ENCODE peak calls at places on chromosomes 12 and 14, in nine cellular contexts. One of them, this sample, is unnamed.
A peak's percentile ranks its signal among the peaks of the same experiment; 100 is the strongest.

GRCh38 chr12:123853401-123854070 is 91.4 kb downstream of the DNAH10 start:
- DNase-seq in lower leg skin: no peak
- DNase-seq in CD8-positive, alpha-beta memory T cell: no peak
- DNase-seq in substantia nigra: no peak
- DNase-seq in stromal cell of bone marrow: no peak
- DNase-seq in HL-60: no peak
- DNase-seq in NAMALWA: no peak
- DNase-seq in stimulated activated CD8-positive, alpha-beta memory T cell treated with anti-CD3 and anti-CD28 coated beads, Interleukin-15, amount 100 ng/mL, for 24 hours: no peak
- DNase-seq in H7: no peak
- DNase-seq in this sample: no peak

GRCh38 chr14:84859116-84859515 is 670.8 kb upstream of the FLRT2 start:
- DNase-seq in CD8-positive, alpha-beta memory T cell: no peak
- DNase-seq in stimulated activated CD8-positive, alpha-beta memory T cell treated with anti-CD3 and anti-CD28 coated beads, Interleukin-15, amount 100 ng/mL, for 24 hours: no peak
- DNase-seq in H7: no peak
- DNase-seq in HL-60: no peak
- DNase-seq in stromal cell of bone marrow: no peak
- DNase-seq in lower leg skin: no peak
- DNase-seq in NAMALWA: no peak
- DNase-seq in substantia nigra: no peak
- DNase-seq in this sample: no peak

GRCh38 chr14:91149462-91149861 is 35.6 kb downstream of the DGLUCY start:
- DNase-seq in CD8-positive, alpha-beta memory T cell: no peak
- DNase-seq in stromal cell of bone marrow: peak; percentile 99
- DNase-seq in H7: no peak
- DNase-seq in NAMALWA: no peak
- DNase-seq in substantia nigra: no peak
- DNase-seq in HL-60: no peak
- DNase-seq in lower leg skin: peak; percentile 63
- DNase-seq in stimulated activated CD8-positive, alpha-beta memory T cell treated with anti-CD3 and anti-CD28 coated beads, Interleukin-15, amount 100 ng/mL, for 24 hours: no peak
- DNase-seq in this sample: no peak

GRCh38 chr14:104184911-104185499 is 46.6 kb downstream of the KIF26A start:
- DNase-seq in stromal cell of bone marrow: no peak
- DNase-seq in lower leg skin: no peak
- DNase-seq in CD8-positive, alpha-beta memory T cell: no peak
- DNase-seq in NAMALWA: no peak
- DNase-seq in stimulated activated CD8-positive, alpha-beta memory T cell treated with anti-CD3 and anti-CD28 coated beads, Interleukin-15, amount 100 ng/mL, for 24 hours: no peak
- DNase-seq in H7: peak; percentile 79
- DNase-seq in substantia nigra: no peak
- DNase-seq in HL-60: no peak
- DNase-seq in this sample: no peak

GRCh38 chr14:63603749-63604277 is 37.9 kb downstream of the WDR89 start:
- DNase-seq in stromal cell of bone marrow: no peak
- DNase-seq in stimulated activated CD8-positive, alpha-beta memory T cell treated with anti-CD3 and anti-CD28 coated beads, Interleukin-15, amount 100 ng/mL, for 24 hours: no peak
- DNase-seq in NAMALWA: peak; percentile 1
- DNase-seq in lower leg skin: no peak
- DNase-seq in CD8-positive, alpha-beta memory T cell: no peak
- DNase-seq in substantia nigra: no peak
- DNase-seq in H7: no peak
- DNase-seq in HL-60: no peak
- DNase-seq in this sample: no peak

GRCh38 chr14:104794641-104795467 is 694 bp downstream of the AKT1 start:
- DNase-seq in substantia nigra: no peak
- DNase-seq in H7: peak; percentile 89
- DNase-seq in HL-60: no peak
- DNase-seq in stromal cell of bone marrow: no peak
- DNase-seq in NAMALWA: no peak
- DNase-seq in CD8-positive, alpha-beta memory T cell: no peak
- DNase-seq in lower leg skin: no peak
- DNase-seq in stimulated activated CD8-positive, alpha-beta memory T cell treated with anti-CD3 and anti-CD28 coated beads, Interleukin-15, amount 100 ng/mL, for 24 hours: no peak
- DNase-seq in this sample: no peak

GRCh38 chr12:96094201-96094600 is 58.8 kb upstream of the LTA4H start:
- DNase-seq in substantia nigra: no peak
- DNase-seq in stromal cell of bone marrow: no peak
- DNase-seq in H7: peak; percentile 50
- DNase-seq in lower leg skin: peak; percentile 18
- DNase-seq in CD8-positive, alpha-beta memory T cell: no peak
- DNase-seq in stimulated activated CD8-positive, alpha-beta memory T cell treated with anti-CD3 and anti-CD28 coated beads, Interleukin-15, amount 100 ng/mL, for 24 hours: no peak
- DNase-seq in HL-60: peak; percentile 36
- DNase-seq in NAMALWA: no peak
- DNase-seq in this sample: no peak

GRCh38 chr14:58098507-58098906 is 53.5 kb downstream of the ARMH4 start:
- DNase-seq in substantia nigra: no peak
- DNase-seq in lower leg skin: no peak
- DNase-seq in stromal cell of bone marrow: no peak
- DNase-seq in stimulated activated CD8-positive, alpha-beta memory T cell treated with anti-CD3 and anti-CD28 coated beads, Interleukin-15, amount 100 ng/mL, for 24 hours: no peak
- DNase-seq in CD8-positive, alpha-beta memory T cell: no peak
- DNase-seq in NAMALWA: no peak
- DNase-seq in H7: peak; percentile 17
- DNase-seq in HL-60: no peak
- DNase-seq in this sample: no peak

GRCh38 chr12:4579305-4580097 is 17.5 kb downstream of the DYRK4 start:
- DNase-seq in CD8-positive, alpha-beta memory T cell: no peak
- DNase-seq in stimulated activated CD8-positive, alpha-beta memory T cell treated with anti-CD3 and anti-CD28 coated beads, Interleukin-15, amount 100 ng/mL, for 24 hours: no peak
- DNase-seq in substantia nigra: no peak
- DNase-seq in NAMALWA: peak; percentile 58
- DNase-seq in H7: peak; percentile 62
- DNase-seq in lower leg skin: no peak
- DNase-seq in HL-60: peak; percentile 60
- DNase-seq in stromal cell of bone marrow: no peak
- DNase-seq in this sample: no peak

This sample was measured in osteocyte.